ENCODE peak calls at places on chromosomes 2 and 18, in eight cellular contexts. Y is cardiac muscle cell; W is HepG2; G is tibial artery; E is effector memory CD4-positive, alpha-beta T cell; D is psoas muscle; F is prostate gland; O is aorta. A is an unnamed sample. For H3K4me1, the result is how much of the 10 kb centered on the place peaks cover.

GRCh38 chr2:54809814-54810213 is 86.4 kb downstream of the EML6 start:
- DNase-seq in Y (no peak), W (peak), G (no peak), E (no peak), D (no peak), F (no peak), O (no peak), A (peak)

GRCh38 chr2:68091439-68092034 is 28.7 kb upstream of the C1D start:
- DNase-seq in Y (no peak), W (no peak), G (no peak), E (no peak), D (no peak), F (no peak), O (no peak), A (no peak)

GRCh38 chr2:173299764-173300163 is 54.9 kb upstream of the CDCA7 start:
- DNase-seq in Y (no peak), W (no peak), G (no peak), E (no peak), D (no peak), F (no peak), O (no peak), A (no peak)

GRCh38 chr2:127615511-127616166 is 30.3 kb upstream of the GPR17 start:
- DNase-seq in Y (no peak), W (no peak), G (no peak), E (no peak), D (no peak), F (peak), O (peak), A (peak)

GRCh38 chr2:11073251-11073650 is 82.0 kb upstream of the SLC66A3 start:
- DNase-seq in Y (peak), W (peak), G (peak), E (no peak), D (no peak), F (no peak), O (no peak), A (no peak)

GRCh38 chr2:95022309-95023221 is 2.9 kb upstream of the MAL start:
- DNase-seq in Y (peak), W (peak), G (no peak), E (peak), D (peak), F (peak), O (peak), A (peak)

GRCh38 chr18:8701546-8702118 is 3.7 kb upstream of the MTCL1 start:
- DNase-seq in Y (peak), W (peak), G (no peak), E (no peak), D (no peak), F (no peak), O (no peak), A (peak)

GRCh38 chr2:238108423-238109201 is 8.5 kb downstream of the ESPNL start:
- DNase-seq in Y (no peak), W (no peak), G (peak), E (no peak), D (peak), F (no peak), O (no peak), A (no peak)

GRCh38 chr2:207296265-207296948 is 130.7 kb upstream of the KLF7 start:
- DNase-seq in Y (no peak), W (no peak), G (no peak), E (no peak), D (no peak), F (no peak), O (no peak), A (no peak)

GRCh38 chr2:230172852-230173251 is 46.9 kb downstream of the SP110 start:
- DNase-seq in Y (no peak), W (no peak), G (no peak), E (no peak), D (no peak), F (no peak), O (no peak), A (no peak)

GRCh38 chr2:241088791-241089732 is 13.0 kb downstream of the MTERF4 start:
- DNase-seq in Y (no peak), W (no peak), G (no peak), E (no peak), D (peak), F (no peak), O (no peak), A (no peak)

GRCh38 chr2:161946489-161947107 is 127.4 kb downstream of the DPP4 start:
- DNase-seq in Y (peak), W (peak), G (no peak), E (no peak), D (no peak), F (no peak), O (no peak), A (peak)

GRCh38 chr18:13834501-13835015 is 10.6 kb downstream of the MC5R start:
- DNase-seq in Y (no peak), W (no peak), G (no peak), E (no peak), D (no peak), F (no peak), O (no peak), A (no peak)

GRCh38 chr2:155733091-155733870 is 599.2 kb downstream of the NR4A2 start:
- DNase-seq in Y (no peak), W (no peak), G (no peak), E (no peak), D (no peak), F (no peak), O (no peak), A (no peak)

GRCh38 chr2:200901459-200902072 is 12.4 kb downstream of the NIF3L1 start:
- DNase-seq in Y (peak), W (peak), G (no peak), E (peak), D (no peak), F (peak), O (no peak), A (peak)

GRCh38 chr18:46319793-46320192 is 215.6 kb downstream of the HAUS1 start:
- DNase-seq in Y (peak), W (no peak), G (no peak), E (no peak), D (no peak), F (no peak), O (no peak), A (peak)

GRCh38 chr2:4358855-4359254 is 655.5 kb downstream of the DCDC2C start:
- DNase-seq in Y (no peak), W (no peak), G (no peak), E (no peak), D (no peak), F (no peak), O (no peak), A (no peak)

GRCh38 chr2:63029058-63029457 is 21.6 kb upstream of the OTX1 start:
- DNase-seq in Y (no peak), W (no peak), G (no peak), E (no peak), D (no peak), F (no peak), O (no peak), A (peak)

GRCh38 chr2:8412082-8412481 is 269.8 kb upstream of the ID2 start:
- DNase-seq in Y (peak), W (peak), G (no peak), E (no peak), D (no peak), F (no peak), O (no peak), A (no peak)

GRCh38 chr2:168599738-168600137 is 143.7 kb downstream of the CERS6 start:
- DNase-seq in Y (no peak), W (no peak), G (no peak), E (no peak), D (no peak), F (no peak), O (no peak), A (peak)

GRCh38 chr2:72859831-72860262 is 27.4 kb upstream of the SPR start:
- DNase-seq in Y (peak), W (peak), G (no peak), E (peak), D (no peak), F (peak), O (no peak), A (peak)

GRCh38 chr2:120736202-120736954 is 710 bp downstream of the GLI2 start:
- DNase-seq in Y (no peak), W (no peak), G (peak), E (no peak), D (no peak), F (no peak), O (no peak), A (peak)

GRCh38 chr2:11933854-11934253 is 187.4 kb downstream of the LPIN1 start:
- DNase-seq in Y (no peak), W (no peak), G (no peak), E (no peak), D (no peak), F (no peak), O (no peak), A (no peak)

GRCh38 chr2:66522591-66523379 is 87.9 kb downstream of the MEIS1 start:
- DNase-seq in Y (no peak), W (peak), G (no peak), E (no peak), D (no peak), F (no peak), O (no peak), A (no peak)
- H3K4me1 ChIP-seq in Y (under half), W (under half), G (under half), E (under half), D (under half), F (under half), O (under half), A (under half)

GRCh38 chr18:23243178-23243577 is 107.9 kb downstream of the CABLES1 start:
- DNase-seq in Y (no peak), W (no peak), G (no peak), E (no peak), D (no peak), F (no peak), O (no peak), A (no peak)
- H3K4me1 ChIP-seq in Y (under half), W (under half), G (under half), E (under half), D (under half), F (under half), O (under half), A (under half)

GRCh38 chr2:190860985-190861721 is 19.5 kb upstream of the GLS start:
- DNase-seq in Y (no peak), W (no peak), G (no peak), E (no peak), D (no peak), F (no peak), O (no peak), A (peak)
- H3K4me1 ChIP-seq in Y (under half), W (under half), G (half or more), E (under half), D (under half), F (under half), O (under half), A (half or more)

GRCh38 chr2:42053482-42053790 is 5.6 kb downstream of the PKDCC start:
- DNase-seq in Y (no peak), W (no peak), G (no peak), E (no peak), D (no peak), F (no peak), O (no peak), A (no peak)
- H3K4me1 ChIP-seq in Y (half or more), W (half or more), G (half or more), E (under half), D (half or more), F (under half), O (under half), A (under half)

DNA sequence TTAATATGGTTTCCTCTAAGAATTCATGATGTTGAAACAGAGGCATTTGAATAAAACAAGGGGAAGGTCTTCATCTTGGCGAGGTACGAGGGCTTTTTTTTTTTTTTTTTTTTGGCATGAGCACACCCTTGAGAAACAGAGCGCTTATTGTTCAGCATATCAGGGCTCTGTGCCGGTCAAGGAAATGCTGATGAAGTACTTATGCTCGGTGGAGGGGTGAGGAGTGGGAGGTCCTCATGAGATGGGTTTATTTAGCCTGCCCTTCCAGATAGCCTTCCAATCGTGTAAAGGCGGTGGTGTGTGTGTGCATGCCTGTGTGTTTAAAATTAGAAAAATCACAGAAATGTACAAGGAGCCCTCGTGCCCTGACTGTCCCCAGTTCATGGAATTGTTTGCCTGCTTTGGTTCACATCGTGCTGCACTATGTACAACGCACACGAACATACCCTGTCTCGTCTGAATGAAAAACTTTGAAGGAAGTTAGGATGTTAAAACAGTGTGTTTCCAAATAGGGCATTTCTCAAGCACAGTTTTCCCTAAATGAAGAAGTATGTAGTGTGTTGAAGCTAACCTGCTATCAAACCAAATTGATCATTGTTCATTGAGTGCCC is 158.5 kb upstream of the KCTD1 start:
- DNase-seq in Y (peak), W (no peak), G (no peak), E (no peak), D (no peak), F (no peak), O (no peak), A (no peak)
- H3K4me1 ChIP-seq in Y (under half), W (under half), G (under half), E (under half), D (under half), F (under half), O (under half), A (under half)

GRCh38 chr2:46565364-46565763 is 86.0 kb downstream of the TMEM247 start:
- DNase-seq in Y (no peak), W (no peak), G (no peak), E (no peak), D (no peak), F (no peak), O (no peak), A (no peak)
- H3K4me1 ChIP-seq in Y (half or more), W (under half), G (under half), E (under half), D (half or more), F (under half), O (under half), A (under half)

GRCh38 chr2:187865025-187865424 is 310.8 kb upstream of the TFPI start:
- DNase-seq in Y (no peak), W (peak), G (no peak), E (no peak), D (no peak), F (no peak), O (no peak), A (no peak)

GRCh38 chr2:187871506-187871905 is 317.3 kb upstream of the TFPI start:
- DNase-seq in Y (no peak), W (no peak), G (no peak), E (no peak), D (no peak), F (no peak), O (no peak), A (no peak)

GRCh38 chr2:187869195-187869594 is 315.0 kb upstream of the TFPI start:
- DNase-seq in Y (no peak), W (no peak), G (no peak), E (no peak), D (no peak), F (no peak), O (no peak), A (no peak)

GRCh38 chr2:187862715-187863114 is 308.5 kb upstream of the TFPI start:
- DNase-seq in Y (no peak), W (no peak), G (no peak), E (no peak), D (no peak), F (no peak), O (no peak), A (no peak)

GRCh38 chr2:187867165-187867564 is 312.9 kb upstream of the TFPI start:
- DNase-seq in Y (no peak), W (no peak), G (no peak), E (no peak), D (no peak), F (no peak), O (no peak), A (no peak)
- H3K4me1 ChIP-seq in Y (under half), W (under half), G (under half), E (under half), D (under half), F (under half), O (under half), A (under half)

DNA sequence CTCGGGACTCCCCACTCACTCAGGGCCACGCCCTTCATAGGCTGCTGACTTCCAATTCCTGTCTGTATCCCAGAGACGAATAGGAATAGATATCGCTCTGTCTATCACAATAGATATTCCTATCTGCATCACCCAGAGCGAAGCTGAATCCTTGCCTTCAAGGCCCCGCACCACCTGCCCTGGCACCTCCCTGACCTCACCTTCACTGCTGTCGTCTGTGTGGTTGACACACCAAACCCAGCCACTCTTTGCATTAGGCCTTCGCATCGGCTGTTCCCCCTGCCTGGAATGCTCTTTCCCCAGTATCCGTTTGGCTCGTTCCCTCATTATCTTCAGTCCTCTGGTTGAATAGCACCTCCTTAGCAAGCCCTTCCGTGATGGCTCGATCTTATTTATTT is 43.5 kb downstream of the ATOH8 start:
- DNase-seq in Y (no peak), W (no peak), G (no peak), E (no peak), D (no peak), F (no peak), O (no peak), A (no peak)
- H3K4me1 ChIP-seq in Y (under half), W (half or more), G (half or more), E (under half), D (under half), F (under half), O (under half), A (under half)

GRCh38 chr18:58676270-58676669 is 5.0 kb downstream of the MALT1 start:
- DNase-seq in Y (no peak), W (no peak), G (no peak), E (no peak), D (no peak), F (no peak), O (no peak), A (no peak)

GRCh38 chr18:58671122-58671940 is at the start of gene MALT1:
- DNase-seq in Y (peak), W (peak), G (peak), E (peak), D (peak), F (peak), O (peak), A (peak)

GRCh38 chr18:58671941-58672565 is 788 bp downstream of the MALT1 start:
- DNase-seq in Y (peak), W (no peak), G (no peak), E (no peak), D (no peak), F (peak), O (no peak), A (peak)

GRCh38 chr18:58674863-58675472 is 3.7 kb downstream of the MALT1 start:
- DNase-seq in Y (peak), W (no peak), G (no peak), E (no peak), D (no peak), F (no peak), O (no peak), A (no peak)

GRCh38 chr18:58674159-58674558 is 2.9 kb downstream of the MALT1 start:
- DNase-seq in Y (no peak), W (no peak), G (no peak), E (no peak), D (no peak), F (no peak), O (no peak), A (no peak)
- H3K4me1 ChIP-seq in Y (under half), W (half or more), G (under half), E (under half), D (under half), F (under half), O (under half), A (under half)

GRCh38 chr2:64133354-64133753 is 10.9 kb downstream of the PELI1 start:
- DNase-seq in Y (no peak), W (no peak), G (no peak), E (no peak), D (no peak), F (no peak), O (no peak), A (no peak)

GRCh38 chr2:64130333-64130732 is 13.9 kb downstream of the PELI1 start:
- DNase-seq in Y (no peak), W (no peak), G (no peak), E (no peak), D (no peak), F (no peak), O (no peak), A (no peak)

GRCh38 chr2:64134813-64135212 is 9.4 kb downstream of the PELI1 start:
- DNase-seq in Y (no peak), W (no peak), G (no peak), E (no peak), D (no peak), F (no peak), O (no peak), A (no peak)

GRCh38 chr2:64135421-64135820 is 8.8 kb downstream of the PELI1 start:
- DNase-seq in Y (no peak), W (no peak), G (no peak), E (no peak), D (no peak), F (no peak), O (no peak), A (no peak)

GRCh38 chr2:64133828-64134227 is 10.4 kb downstream of the PELI1 start:
- DNase-seq in Y (peak), W (no peak), G (no peak), E (no peak), D (no peak), F (no peak), O (no peak), A (peak)
- H3K4me1 ChIP-seq in Y (under half), W (under half), G (under half), E (under half), D (under half), F (under half), O (under half), A (under half)

A was measured in mammary epithelial cell.